ENCODE peak calls at places on chromosomes 2 and 18, in eight cellular contexts. Z is vagina, D is HCT116, H is stomach, W is K562, K is endothelial cell of umbilical vein, M is GM12892, N is transverse colon. I is an unnamed sample.
A peak's percentile ranks its signal among the peaks of the same experiment; 100 is the strongest.

GRCh38 chr2:164558450-164558849 is 62.8 kb downstream of the GRB14 start:
- DNase-seq in K (no peak), Z (no peak), H (no peak), N (no peak), D (no peak), M (no peak), W (no peak), I (no peak)

GRCh38 chr2:109333414-109334194 is 204.6 kb downstream of the SH3RF3 start:
- DNase-seq in Z (no peak), D (no peak), N (no peak), H (no peak), M (no peak), K (peak; percentile 61), W (no peak), I (no peak)

GRCh38 chr2:54329482-54330225 is 73.6 kb upstream of the TSPYL6 start:
- DNase-seq in Z (no peak), D (no peak), M (no peak), H (no peak), K (peak; percentile 66), N (no peak), W (no peak), I (no peak)

GRCh38 chr2:204234248-204234647 is 297.7 kb downstream of the ICOS start:
- DNase-seq in W (no peak), N (no peak), D (no peak), Z (no peak), H (no peak), M (no peak), K (no peak), I (no peak)

GRCh38 chr2:23178398-23178797 is 206.6 kb upstream of the KLHL29 start:
- DNase-seq in D (no peak), Z (no peak), W (no peak), H (no peak), K (no peak), N (no peak), M (no peak), I (no peak)

GRCh38 chr2:135573620-135574019 is 42.3 kb downstream of the R3HDM1 start:
- DNase-seq in N (no peak), D (no peak), K (peak; percentile 1), Z (no peak), M (no peak), H (no peak), W (no peak), I (no peak)

GRCh38 chr18:8142932-8143331 is 466.3 kb upstream of the RAB12 start:
- DNase-seq in Z (no peak), W (no peak), N (no peak), D (no peak), H (no peak), K (peak; percentile 72), M (no peak), I (no peak)

GRCh38 chr2:46490521-46491141 is 11.3 kb downstream of the TMEM247 start:
- DNase-seq in W (no peak), D (no peak), Z (peak; percentile 61), M (peak; percentile 37), H (no peak), N (peak; percentile 25), K (no peak), I (peak; percentile 86)

GRCh38 chr2:30730736-30731135 is 76.5 kb downstream of the CAPN13 start:
- DNase-seq in W (no peak), D (no peak), Z (no peak), N (no peak), K (no peak), M (no peak), H (no peak), I (peak; percentile 38)

GRCh38 chr18:2905802-2906521 is 59.2 kb downstream of the EMILIN2 start:
- DNase-seq in W (no peak), K (peak; percentile 46), M (peak; percentile 51), D (peak; percentile 33), H (peak; percentile 50), N (peak; percentile 79), Z (no peak), I (peak; percentile 87)

GRCh38 chr2:33765122-33765521 is 166.0 kb upstream of the FAM98A start:
- DNase-seq in Z (no peak), M (no peak), H (no peak), K (no peak), N (no peak), D (no peak), W (no peak), I (no peak)

GRCh38 chr2:72921866-72922265 is 4.5 kb downstream of the EMX1 start:
- DNase-seq in M (peak; percentile 2), Z (no peak), K (no peak), D (no peak), H (peak; percentile 10), W (no peak), N (no peak), I (no peak)

GRCh38 chr2:222796413-222797103 is 64.3 kb upstream of the ACSL3 start:
- DNase-seq in K (no peak), H (peak; percentile 77), Z (no peak), N (no peak), D (no peak), W (no peak), M (no peak), I (no peak)

GRCh38 chr18:58363767-58364540 is 264.9 kb downstream of the ALPK2 start:
- DNase-seq in Z (no peak), D (no peak), K (no peak), H (no peak), N (no peak), M (no peak), W (no peak), I (no peak)

GRCh38 chr18:48674198-48674721 is 135.4 kb downstream of the CTIF start:
- DNase-seq in K (no peak), W (no peak), M (no peak), Z (no peak), D (no peak), N (peak; percentile 62), H (no peak), I (peak; percentile 69)

GRCh38 chr2:26080356-26080755 is 46.5 kb downstream of the RAB10 start:
- DNase-seq in K (no peak), Z (no peak), N (no peak), W (no peak), H (no peak), D (no peak), M (no peak), I (no peak)

GRCh38 chr2:221124542-221125235 is 447.4 kb downstream of the EPHA4 start:
- DNase-seq in M (no peak), D (no peak), Z (no peak), N (no peak), H (no peak), K (no peak), W (no peak), I (no peak)

GRCh38 chr18:6672909-6673308 is 56.6 kb upstream of the ARHGAP28 start:
- DNase-seq in H (no peak), Z (no peak), W (no peak), N (no peak), K (no peak), D (no peak), M (no peak), I (no peak)

GRCh38 chr2:45009928-45010705 is 865 bp upstream of the SIX2 start:
- DNase-seq in K (peak; percentile 37), M (no peak), Z (no peak), D (no peak), H (peak; percentile 59), W (no peak), N (peak; percentile 18), I (no peak)

GRCh38 chr2:189024861-189025618 is 50.9 kb downstream of the COL3A1 start:
- DNase-seq in W (no peak), D (peak; percentile 23), M (no peak), H (no peak), K (no peak), Z (no peak), N (no peak), I (no peak)

GRCh38 chr18:22563098-22563707 is 145.5 kb upstream of the CTAGE1 start:
- DNase-seq in Z (no peak), K (peak; percentile 95), W (peak; percentile 84), M (peak; percentile 25), H (peak; percentile 40), N (peak; percentile 35), D (peak; percentile 74), I (no peak)

GRCh38 chr2:113078350-113078839 is 10.6 kb downstream of the IL1F10 start:
- DNase-seq in N (no peak), Z (no peak), D (peak; percentile 32), M (no peak), K (no peak), H (peak; percentile 52), W (no peak), I (no peak)

GRCh38 chr2:138423745-138424144 is 77.8 kb upstream of the SPOPL start:
- DNase-seq in W (no peak), D (no peak), H (no peak), Z (no peak), K (no peak), M (no peak), N (no peak), I (no peak)

GRCh38 chr2:88234760-88235159 is 64.6 kb downstream of the THNSL2 start:
- DNase-seq in N (no peak), M (no peak), W (peak; percentile 17), H (no peak), D (no peak), K (no peak), Z (no peak), I (no peak)

GRCh38 chr2:153004627-153005026 is 286.2 kb downstream of the ARL6IP6 start:
- DNase-seq in D (no peak), M (no peak), Z (no peak), K (no peak), N (no peak), H (no peak), W (no peak), I (no peak)

GRCh38 chr2:20015482-20016083 is 3.1 kb upstream of the MATN3 start:
- DNase-seq in W (peak; percentile 43), N (no peak), Z (no peak), H (no peak), D (peak; percentile 26), K (peak; percentile 63), M (no peak), I (no peak)

GRCh38 chr18:21468514-21469164 is 131.9 kb downstream of the ESCO1 start:
- DNase-seq in N (no peak), Z (no peak), K (no peak), M (no peak), D (no peak), W (no peak), H (no peak), I (no peak)

GRCh38 chr2:128197059-128197458 is 106.1 kb downstream of the UGGT1 start:
- DNase-seq in Z (no peak), W (no peak), D (no peak), H (no peak), N (no peak), M (no peak), K (no peak), I (no peak)
- TF ChIP-seq POLR2AphosphoS5 in Z (no peak), W (no peak), D (no peak), H (no peak), N (no peak), M (no peak), K (no peak), I (no peak)

GRCh38 chr2:207182916-207183315 is 17.2 kb upstream of the KLF7 start:
- DNase-seq in D (no peak), H (no peak), M (no peak), N (no peak), K (no peak), Z (no peak), W (no peak), I (no peak)
- TF ChIP-seq POLR2A in D (no peak), H (no peak), M (no peak), N (no peak), K (no peak), Z (no peak), W (no peak), I (no peak)

GRCh38 chr2:43226955-43227829 is 786 bp upstream of the ZFP36L2 start:
- DNase-seq in N (peak; percentile 96), W (peak; percentile 89), H (peak; percentile 98), M (peak; percentile 58), K (peak; percentile 87), Z (no peak), D (peak; percentile 47), I (peak; percentile 97)
- TF ChIP-seq POLR2AphosphoS5 in N (peak; percentile 90), W (no peak), H (peak; percentile 94), M (no peak), K (no peak), Z (no peak), D (peak; percentile 16), I (peak; percentile 85)

GRCh38 chr2:42196403-42197267 is 27.5 kb downstream of the EML4 start:
- DNase-seq in K (peak; percentile 29), Z (no peak), H (peak; percentile 38), W (peak; percentile 67), D (peak; percentile 22), M (no peak), N (peak; percentile 48), I (no peak)
- TF ChIP-seq POLR2A in K (no peak), Z (no peak), H (no peak), W (no peak), D (no peak), M (no peak), N (no peak), I (no peak)